ENCODE peak calls at places on chromosomes 12 and 14, in eight cellular contexts. X, F, U, P, J, A, T and L are unnamed samples.

GRCh38 chr12:41983394-41983793 is 161.3 kb downstream of the GXYLT1 start:
- DNase-seq in T (no peak), F (no peak), J (no peak), P (no peak), X (peak; percentile 58), U (no peak), A (no peak), L (no peak)

GRCh38 chr14:54877015-54877702 is 25.5 kb downstream of the GCH1 start:
- DNase-seq in U (no peak), P (peak; percentile 48), T (no peak), A (no peak), F (no peak), J (peak; percentile 19), X (no peak), L (no peak)

GRCh38 chr12:43104524-43104923 is 447.5 kb downstream of the ADAMTS20 start:
- DNase-seq in J (no peak), P (peak; percentile 59), U (no peak), X (no peak), A (no peak), T (no peak), F (peak; percentile 52), L (peak; percentile 35)

GRCh38 chr12:52215587-52216031 is 17.4 kb upstream of the KRT7 start:
- DNase-seq in P (no peak), T (peak; percentile 33), A (no peak), X (peak; percentile 77), F (no peak), J (no peak), U (no peak), L (no peak)

GRCh38 chr12:91982946-91983345 is 162.7 kb downstream of the BTG1 start:
- DNase-seq in F (no peak), P (no peak), X (no peak), U (no peak), A (no peak), T (no peak), J (no peak), L (no peak)

GRCh38 chr14:78758333-78758732 is 588.2 kb downstream of the NRXN3 start:
- DNase-seq in X (peak; percentile 72), T (no peak), A (no peak), J (peak; percentile 18), F (no peak), U (no peak), P (peak; percentile 18), L (peak; percentile 36)

GRCh38 chr12:101698782-101699347 is 1.4 kb downstream of the CHPT1 start:
- DNase-seq in U (no peak), X (no peak), T (no peak), A (no peak), F (no peak), P (peak; percentile 12), J (no peak), L (no peak)

GRCh38 chr12:120139958-120140357 is 23.4 kb upstream of the RAB35 start:
- DNase-seq in P (no peak), U (no peak), F (no peak), J (no peak), A (peak; percentile 32), T (no peak), X (no peak), L (no peak)

GRCh38 chr14:103185051-103186027 is 62.1 kb downstream of the TNFAIP2 start:
- DNase-seq in X (no peak), A (no peak), T (no peak), J (peak; percentile 25), P (peak; percentile 50), U (no peak), F (no peak), L (peak; percentile 33)

GRCh38 chr14:103259801-103260628 is 74.0 kb upstream of the EIF5 start:
- DNase-seq in F (no peak), T (no peak), J (no peak), X (no peak), P (no peak), U (peak; percentile 56), A (no peak), L (no peak)

GRCh38 chr12:105681341-105681740 is 350.9 kb downstream of the C12orf75 start:
- DNase-seq in J (no peak), T (no peak), P (no peak), A (no peak), F (no peak), U (no peak), X (no peak), L (no peak)

GRCh38 chr12:118714051-118714460 is 267.3 kb upstream of the SRRM4 start:
- DNase-seq in U (no peak), F (no peak), P (no peak), J (no peak), T (peak; percentile 15), A (no peak), X (peak; percentile 86), L (no peak)

GRCh38 chr14:75989134-75989533 is 3.6 kb downstream of the IFT43 start:
- DNase-seq in P (peak; percentile 97), A (no peak), X (no peak), T (no peak), J (peak; percentile 87), F (peak; percentile 85), U (peak; percentile 67), L (no peak)

GRCh38 chr12:25583545-25583944 is 30.5 kb upstream of the LMNTD1 start:
- DNase-seq in X (peak; percentile 79), P (peak; percentile 88), U (no peak), J (no peak), A (no peak), F (no peak), T (no peak), L (no peak)

DNA sequence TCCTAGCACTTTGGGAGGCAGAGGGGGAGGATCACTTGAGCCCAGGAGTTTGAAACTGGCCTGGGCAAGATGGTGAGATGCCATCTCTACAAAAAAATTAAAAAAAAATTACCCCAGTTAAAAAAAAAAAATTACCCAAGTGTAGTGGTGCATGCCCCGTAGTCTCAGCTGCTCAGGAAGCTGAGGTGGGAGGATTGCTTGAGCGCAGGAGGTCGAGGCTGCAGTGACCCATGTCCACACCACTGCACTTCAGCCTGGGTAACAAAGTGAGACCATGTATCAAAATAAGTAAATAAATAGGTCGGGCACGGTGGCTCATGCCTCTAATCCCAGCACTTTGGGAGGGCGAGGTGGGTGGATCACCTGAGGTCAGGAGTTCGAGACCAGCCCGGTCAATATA is 128.8 kb downstream of the VRK1 start:
- DNase-seq in X (no peak), U (no peak), P (no peak), F (no peak), A (no peak), T (no peak), J (no peak), L (no peak)
- H3K4me3 ChIP-seq in X (no peak overlapping the region), U (no peak overlapping the region), P (no peak overlapping the region), F (no peak overlapping the region), A (no peak overlapping the region), T (no peak overlapping the region), J (no peak overlapping the region), L (no peak overlapping the region)

GRCh38 chr12:15443050-15443449 is 120.7 kb downstream of the PTPRO start:
- DNase-seq in X (no peak), P (no peak), J (no peak), U (no peak), F (no peak), A (no peak), T (no peak), L (no peak)

GRCh38 chr12:15443611-15444010 is 121.3 kb downstream of the PTPRO start:
- DNase-seq in U (no peak), F (no peak), P (no peak), T (no peak), X (no peak), J (no peak), A (no peak), L (no peak)

GRCh38 chr12:15435597-15435996 is 113.3 kb downstream of the PTPRO start:
- DNase-seq in U (no peak), P (peak; percentile 2), F (no peak), A (no peak), J (peak; percentile 5), X (no peak), T (no peak), L (peak; percentile 12)

GRCh38 chr12:15444523-15444922 is 122.2 kb downstream of the PTPRO start:
- DNase-seq in A (no peak), X (no peak), F (no peak), P (no peak), U (no peak), J (no peak), T (no peak), L (no peak)

GRCh38 chr12:15439459-15439858 is 117.2 kb downstream of the PTPRO start:
- DNase-seq in T (no peak), P (no peak), F (no peak), J (no peak), X (no peak), A (no peak), U (no peak), L (no peak)
- H3K4me3 ChIP-seq in T (no peak overlapping the region), P (no peak overlapping the region), F (no peak overlapping the region), J (no peak overlapping the region), X (no peak overlapping the region), A (no peak overlapping the region), U (no peak overlapping the region), L (no peak overlapping the region)

GRCh38 chr14:61860294-61860918 is 98.2 kb downstream of the SNAPC1 start:
- DNase-seq in X (peak; percentile 90), A (no peak), J (peak; percentile 42), P (peak; percentile 48), T (peak; percentile 44), U (peak; percentile 58), F (peak; percentile 17), L (peak; percentile 13)

GRCh38 chr14:61864329-61864898 is 102.2 kb downstream of the SNAPC1 start:
- DNase-seq in J (no peak), U (no peak), T (no peak), A (no peak), P (no peak), X (peak; percentile 37), F (no peak), L (no peak)

GRCh38 chr14:61866932-61867920 is 105.0 kb downstream of the SNAPC1 start:
- DNase-seq in T (no peak), X (no peak), J (no peak), U (no peak), F (no peak), A (no peak), P (no peak), L (no peak)

GRCh38 chr14:61861320-61861865 is 99.2 kb downstream of the SNAPC1 start:
- DNase-seq in J (no peak), P (no peak), A (no peak), T (no peak), F (no peak), U (no peak), X (no peak), L (no peak)
- H3K4me3 ChIP-seq in J (no peak overlapping the region), P (no peak overlapping the region), A (no peak overlapping the region), T (no peak overlapping the region), F (no peak overlapping the region), U (no peak overlapping the region), X (no peak overlapping the region), L (no peak overlapping the region)

GRCh38 chr12:64446295-64446694 is 5.6 kb upstream of the TBK1 start:
- DNase-seq in T (no peak), J (no peak), U (no peak), X (no peak), A (no peak), P (no peak), F (no peak), L (no peak)

GRCh38 chr12:64451687-64452558 is at the start of gene TBK1:
- DNase-seq in X (peak; percentile 98), T (peak; percentile 92), F (peak; percentile 28), P (peak; percentile 89), U (peak; percentile 94), J (peak; percentile 83), A (peak; percentile 57), L (peak; percentile 41)

GRCh38 chr12:64452559-64453329 is 824 bp downstream of the TBK1 start:
- DNase-seq in P (peak; percentile 85), T (no peak), J (peak; percentile 86), F (peak; percentile 74), A (peak; percentile 41), U (no peak), X (no peak), L (peak; percentile 59)

GRCh38 chr12:64450711-64451486 is 1.0 kb upstream of the TBK1 start:
- DNase-seq in J (peak; percentile 20), A (no peak), P (peak; percentile 16), T (no peak), X (peak; percentile 76), U (no peak), F (no peak), L (no peak)

GRCh38 chr12:64450057-64450640 is 1.8 kb upstream of the TBK1 start:
- DNase-seq in P (no peak), J (no peak), F (no peak), X (no peak), U (no peak), T (no peak), A (no peak), L (no peak)
- H3K4me3 ChIP-seq in P (no peak overlapping the region), J (no peak overlapping the region), F (no peak overlapping the region), X (peak overlapping the region; percentile 100), U (no peak overlapping the region), T (no peak overlapping the region), A (no peak overlapping the region), L (no peak overlapping the region)